ENCODE peak calls at places on chromosomes 2 and 18, in four cellular contexts. P is GM12878, F is HEK293T, X is K562. K is an unnamed sample.

GRCh38 chr2:236754234-236754924 is 184.8 kb downstream of the ACKR3 start:
- DNase-seq in X (no peak), P (no peak), F (no peak), K (no peak)

GRCh38 chr2:156077041-156077735 is 255.3 kb downstream of the NR4A2 start:
- DNase-seq in F (no peak), P (no peak), X (no peak), K (no peak)

GRCh38 chr2:43343573-43344304 is 117.3 kb upstream of the ZFP36L2 start:
- DNase-seq in X (no peak), F (no peak), P (no peak), K (no peak)

GRCh38 chr18:63949068-63949737 is at the start of gene HMSD:
- DNase-seq in F (peak), X (peak), P (peak), K (no peak)

GRCh38 chr2:144459937-144460336 is 60.0 kb downstream of the ZEB2 start:
- DNase-seq in P (no peak), X (no peak), F (no peak), K (no peak)

GRCh38 chr2:113768770-113769169 is 12.3 kb upstream of the SLC35F5 start:
- DNase-seq in X (no peak), P (no peak), F (no peak), K (no peak)

GRCh38 chr18:9808530-9809241 is 77.1 kb upstream of the TXNDC2 start:
- DNase-seq in P (no peak), X (no peak), F (no peak), K (peak)

GRCh38 chr2:86686460-86686859 is 33.6 kb upstream of the RMND5A start:
- DNase-seq in X (no peak), P (no peak), F (no peak), K (no peak)

GRCh38 chr2:103656558-103656957 is 894.7 kb downstream of the TMEM182 start:
- DNase-seq in P (no peak), F (no peak), X (no peak), K (no peak)

GRCh38 chr2:160352492-160352891 is 141.1 kb downstream of the RBMS1 start:
- DNase-seq in F (no peak), X (no peak), P (no peak), K (no peak)

GRCh38 chr2:12665334-12665733 is 51.4 kb upstream of the TRIB2 start:
- DNase-seq in F (no peak), P (no peak), X (no peak), K (no peak)

GRCh38 chr2:84175340-84175739 is 283.7 kb downstream of the SUCLG1 start:
- DNase-seq in P (no peak), F (no peak), X (no peak), K (no peak)

GRCh38 chr2:231263118-231263831 is 64.8 kb downstream of the ARMC9 start:
- DNase-seq in P (no peak), F (no peak), X (no peak), K (no peak)

GRCh38 chr2:66457545-66457944 is 22.6 kb downstream of the MEIS1 start:
- DNase-seq in F (no peak), X (no peak), P (no peak), K (no peak)

GRCh38 chr2:42169869-42170465 is 814 bp downstream of the EML4 start:
- DNase-seq in P (no peak), F (no peak), X (no peak), K (no peak)

GRCh38 chr18:49231541-49231940 is 228.9 kb downstream of the DYM start:
- DNase-seq in P (no peak), F (no peak), X (no peak), K (no peak)

GRCh38 chr18:79884963-79885728 is 66.3 kb downstream of the SLC66A2 start:
- DNase-seq in P (no peak), X (no peak), F (no peak), K (no peak)

GRCh38 chr2:170713280-170714155 is 1.6 kb upstream of the SP5 start:
- DNase-seq in F (no peak), P (no peak), X (no peak), K (peak)

GRCh38 chr2:133085646-133086045 is 415.6 kb upstream of the LYPD1 start:
- DNase-seq in P (no peak), X (no peak), F (no peak), K (no peak)

GRCh38 chr2:173272895-173273294 is 81.8 kb upstream of the CDCA7 start:
- DNase-seq in F (no peak), P (no peak), X (no peak), K (no peak)

GRCh38 chr2:186641807-186642321 is 52.0 kb upstream of the FAM171B start:
- DNase-seq in P (peak), F (peak), X (peak), K (peak)

GRCh38 chr2:207478572-207478971 is 51.2 kb upstream of the CREB1 start:
- DNase-seq in X (no peak), F (no peak), P (no peak), K (no peak)

GRCh38 chr2:169260846-169261245 is 101.5 kb downstream of the LRP2 start:
- DNase-seq in F (no peak), P (no peak), X (no peak), K (no peak)

GRCh38 chr2:173087214-173087581 is 11.6 kb downstream of the MAP3K20 start:
- DNase-seq in X (no peak), F (no peak), P (no peak), K (no peak)

GRCh38 chr2:1750935-1751767 is 6.8 kb upstream of the PXDN start:
- DNase-seq in X (peak), F (peak), P (no peak), K (peak)

GRCh38 chr18:2168022-2168421 is 403.3 kb downstream of the METTL4 start:
- DNase-seq in F (no peak), P (no peak), X (no peak), K (no peak)

GRCh38 chr2:187187521-187187920 is 260.5 kb downstream of the CALCRL start:
- DNase-seq in X (no peak), P (no peak), F (no peak), K (no peak)

GRCh38 chr2:240301256-240301795 is 134.1 kb upstream of the GPC1 start:
- DNase-seq in X (no peak), P (no peak), F (no peak), K (no peak)

GRCh38 chr2:217268978-217269377 is 409.1 kb upstream of the TNP1 start:
- DNase-seq in P (no peak), X (no peak), F (no peak), K (no peak)

GRCh38 chr2:134120718-134121630 is 132.9 kb upstream of the MGAT5 start:
- DNase-seq in F (peak), X (peak), P (no peak), K (no peak)

DNA sequence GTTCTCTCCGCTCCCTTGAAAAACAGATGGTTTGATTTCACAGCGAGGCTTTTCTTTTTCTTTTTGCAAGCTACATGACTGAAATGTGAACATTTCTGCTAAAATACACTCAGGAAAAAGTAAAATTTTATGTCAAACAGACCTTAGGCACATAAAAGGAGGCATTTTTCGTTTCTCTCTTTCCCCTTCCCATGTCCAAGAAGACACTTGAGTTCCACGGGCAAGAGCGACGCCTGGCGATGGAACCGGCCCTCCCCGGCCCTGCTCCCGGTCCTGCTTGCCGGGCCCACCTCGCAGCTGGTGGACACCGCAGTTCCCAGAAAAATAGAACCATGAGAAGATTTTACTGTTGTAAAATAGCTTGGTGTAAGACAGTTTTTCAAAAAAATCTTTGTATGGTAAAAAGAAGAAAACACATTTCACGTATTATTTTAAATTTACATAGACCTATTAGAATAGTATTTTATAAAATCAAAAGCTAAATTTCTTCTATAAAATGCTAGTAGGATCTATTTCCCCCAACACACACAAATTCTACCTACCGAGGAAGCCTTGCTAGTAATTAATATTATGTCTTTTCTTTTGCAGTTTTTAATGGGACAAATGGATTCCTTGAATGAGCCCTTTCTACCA is 2.3 kb upstream of the ALKAL2 start:
- DNase-seq in P (no peak), F (no peak), X (peak), K (peak)
- TF ChIP-seq TARDBP in P (no peak), F (no peak), X (no peak), K (peak)

DNA sequence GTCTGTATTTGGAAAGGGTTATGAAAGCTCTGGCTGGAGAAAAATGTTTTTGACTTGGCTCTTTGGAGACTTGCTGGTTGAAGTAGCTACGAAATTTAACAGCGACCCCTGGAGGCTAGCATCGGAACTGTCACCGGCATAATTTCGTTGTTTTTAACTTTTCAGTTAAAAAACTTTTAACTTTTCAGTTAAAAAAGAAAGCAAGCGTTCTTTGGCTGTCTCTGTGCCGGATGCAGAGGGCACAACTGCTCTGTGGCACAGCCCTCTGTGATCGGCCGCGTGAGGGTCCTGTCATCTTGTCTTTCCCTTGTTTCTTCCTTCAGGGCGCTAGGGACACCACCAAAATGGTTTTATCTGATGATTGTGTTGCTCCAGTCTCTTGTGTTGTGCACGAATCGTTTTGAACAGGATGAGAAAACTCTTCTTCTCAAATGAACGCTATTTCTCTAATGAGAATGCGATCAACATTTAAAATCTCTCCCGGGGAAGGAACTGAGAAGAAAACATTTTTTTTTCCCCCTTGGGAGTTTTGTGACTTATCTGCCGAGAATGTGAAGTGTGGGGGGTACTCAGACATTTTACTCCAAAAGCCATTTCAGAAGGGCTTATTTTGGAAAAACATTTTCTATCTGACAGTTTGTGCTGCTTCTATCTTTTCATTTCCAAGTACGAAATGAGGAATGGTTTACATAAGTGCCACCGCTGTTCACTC is 57.1 kb downstream of the ADCYAP1 start:
- DNase-seq in P (no peak), X (peak), F (peak), K (peak)
- TF ChIP-seq FOXM1 in P (no peak), X (no peak), F (no peak), K (no peak)

DNA sequence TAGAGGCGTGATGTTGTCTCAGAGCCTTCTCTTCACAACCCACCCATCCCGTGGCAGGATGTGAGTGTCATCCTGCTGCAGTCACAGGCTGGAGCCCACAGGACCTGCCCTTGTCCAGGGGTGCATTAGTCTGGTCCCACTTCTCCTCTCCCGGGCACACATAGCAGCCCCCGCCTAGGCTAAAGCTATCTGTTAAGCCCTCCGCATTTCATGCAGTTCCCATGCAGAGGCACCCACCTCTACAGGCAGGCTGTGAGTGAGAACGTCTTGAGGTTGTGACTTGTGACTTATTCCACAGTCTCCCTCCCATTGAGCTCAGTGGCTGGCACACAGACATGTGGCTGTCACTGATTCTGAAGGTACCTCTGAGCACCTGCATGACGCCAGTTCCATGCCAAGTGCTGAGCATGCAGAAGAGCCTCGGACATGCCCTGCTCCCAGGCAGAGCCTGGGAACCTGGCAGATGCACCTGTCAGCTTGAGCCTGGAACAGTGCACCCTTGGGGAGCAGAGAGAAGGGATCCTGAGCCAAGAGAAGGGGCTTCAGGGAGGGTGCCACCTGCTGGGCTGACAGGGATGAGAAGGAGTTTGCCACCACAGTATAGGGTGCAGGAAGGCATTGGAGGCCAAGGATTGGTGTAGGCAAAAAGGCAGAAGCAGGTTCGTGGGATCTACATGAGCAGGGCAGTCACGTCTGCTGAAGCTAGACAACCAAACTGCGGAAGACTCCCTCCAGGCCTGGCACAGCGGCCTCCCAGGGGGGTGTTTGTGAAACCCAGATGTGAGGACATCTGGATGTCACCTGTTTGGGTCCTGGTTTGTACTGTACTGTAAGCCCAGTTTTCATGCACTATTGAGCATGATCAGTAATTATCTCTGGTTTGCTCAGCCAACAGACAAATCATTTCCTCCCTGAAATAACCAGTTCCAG is 213.6 kb downstream of the GLI2 start:
- DNase-seq in P (no peak), X (peak), F (no peak), K (peak)
- TF ChIP-seq TARDBP in P (no peak), X (no peak), F (no peak), K (no peak)

GRCh38 chr2:121298476-121298875 is 13.5 kb upstream of the TFCP2L1 start:
- DNase-seq in P (no peak), X (no peak), F (no peak), K (no peak)

GRCh38 chr2:121295911-121296650 is 11.1 kb upstream of the TFCP2L1 start:
- DNase-seq in X (no peak), F (no peak), P (no peak), K (no peak)

GRCh38 chr2:121293450-121294325 is 8.7 kb upstream of the TFCP2L1 start:
- DNase-seq in F (no peak), P (no peak), X (no peak), K (no peak)

GRCh38 chr2:121294881-121295840 is 10.2 kb upstream of the TFCP2L1 start:
- DNase-seq in F (no peak), P (no peak), X (no peak), K (no peak)

GRCh38 chr2:121297217-121297830 is 12.3 kb upstream of the TFCP2L1 start:
- DNase-seq in X (peak), F (peak), P (no peak), K (peak)
- TF ChIP-seq FOXM1 in X (no peak), F (no peak), P (no peak), K (no peak)

GRCh38 chr2:63589148-63589972 is 597 bp downstream of the MDH1 start:
- DNase-seq in X (peak), P (no peak), F (peak), K (peak)
- TF ChIP-seq TARDBP in X (no peak), P (no peak), F (no peak), K (no peak)

DNA sequence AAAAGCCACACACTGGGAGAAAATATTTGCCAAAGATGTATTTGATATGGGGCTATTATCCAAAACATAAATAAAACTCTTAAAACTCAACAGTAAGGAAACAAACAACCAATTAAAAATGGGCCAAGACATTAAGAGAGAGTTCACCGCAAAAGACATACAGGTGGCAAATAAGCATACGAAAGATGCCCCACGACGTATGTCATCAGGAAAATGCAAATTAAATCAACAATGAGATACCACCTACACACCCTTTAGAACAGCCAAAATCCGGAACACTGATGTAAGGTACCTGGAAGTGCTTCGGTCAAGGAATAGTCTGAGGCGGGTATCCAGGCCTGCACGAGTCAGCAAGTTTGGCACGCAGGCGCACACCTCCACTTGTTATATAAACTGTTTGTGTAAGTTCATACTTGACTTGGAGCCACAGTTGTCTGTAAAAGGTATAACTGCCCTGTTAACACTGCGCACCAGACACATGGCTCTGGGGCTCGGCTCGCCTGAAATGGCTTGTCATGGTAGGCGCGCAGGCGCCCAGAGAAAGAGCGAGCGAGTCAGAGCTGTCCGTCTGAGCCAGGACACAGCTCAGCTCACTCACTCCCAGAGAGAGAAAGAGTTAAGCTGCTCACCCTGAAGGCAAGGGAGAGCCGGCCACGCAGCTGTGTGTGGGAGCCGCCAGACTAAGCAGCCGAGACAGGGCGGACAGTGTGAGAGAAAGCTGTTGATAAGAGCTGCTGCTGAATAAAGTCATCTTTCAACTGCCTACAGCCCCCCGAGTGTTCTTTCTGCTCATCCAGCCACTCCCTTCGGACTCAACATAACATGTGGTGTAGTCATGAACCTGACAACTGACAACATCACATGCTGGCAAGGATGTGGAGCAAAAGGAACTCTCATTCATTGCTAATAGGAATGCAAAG is 87.3 kb downstream of the HNRNPLL start:
- DNase-seq in X (peak), P (no peak), F (no peak), K (no peak)
- TF ChIP-seq FOXM1 in X (peak), P (no peak), F (no peak), K (no peak)

GRCh38 chr2:47232738-47233415 is 77.8 kb upstream of the STPG4 start:
- DNase-seq in F (no peak), X (no peak), P (no peak), K (peak)
- TF ChIP-seq TARDBP in F (no peak), X (no peak), P (no peak), K (no peak)

K was measured in HepG2.